ENCODE peak calls at places on chromosomes 3 and 15, in eight cellular contexts. U is AG10803, J is lower lobe of right lung, X is WTC11, Z is glutamatergic neuron, C is IMR-90, D is HCT116, A is OCI-LY7. Q is an unnamed sample.

GRCh38 chr3:23304424-23304823 is 101.3 kb downstream of the UBE2E2 start:
- DNase-seq in Z (no peak), A (no peak), D (no peak), X (no peak), U (peak), C (peak), J (no peak), Q (peak)

GRCh38 chr3:100830931-100831330 is 121.6 kb downstream of the TFG start:
- DNase-seq in Z (no peak), J (no peak), D (no peak), C (no peak), A (no peak), U (no peak), X (no peak), Q (no peak)

GRCh38 chr15:47725924-47726323 is 8.6 kb downstream of the SEMA6D start:
- DNase-seq in Z (no peak), X (no peak), A (no peak), C (no peak), J (no peak), U (no peak), D (no peak), Q (no peak)

GRCh38 chr3:14203521-14204079 is 25.0 kb downstream of the LSM3 start:
- DNase-seq in C (peak), X (peak), J (peak), U (peak), Z (peak), A (peak), D (peak), Q (peak)

GRCh38 chr3:113659121-113659531 is 37.3 kb downstream of the USF3 start:
- DNase-seq in X (no peak), C (no peak), U (no peak), Z (no peak), D (no peak), A (peak), J (no peak), Q (no peak)

GRCh38 chr3:125069452-125069851 is 13.7 kb upstream of the HEG1 start:
- DNase-seq in U (no peak), D (no peak), J (no peak), X (no peak), C (no peak), Z (no peak), A (no peak), Q (no peak)

GRCh38 chr3:19775744-19776143 is 158.3 kb downstream of the EFHB start:
- DNase-seq in J (no peak), D (no peak), X (no peak), U (no peak), C (no peak), Z (no peak), A (no peak), Q (no peak)

GRCh38 chr3:127735767-127736693 is 63.3 kb downstream of the ABTB1 start:
- DNase-seq in J (no peak), X (no peak), A (peak), D (no peak), C (peak), Z (no peak), U (peak), Q (peak)

GRCh38 chr15:51758645-51759044 is 7.2 kb downstream of the TMOD2 start:
- DNase-seq in X (no peak), C (peak), A (no peak), U (peak), D (no peak), J (no peak), Z (no peak), Q (peak)

GRCh38 chr15:78228356-78228996 is 5.9 kb downstream of the ACSBG1 start:
- DNase-seq in D (no peak), Z (no peak), X (no peak), J (no peak), C (no peak), U (no peak), A (no peak), Q (no peak)

GRCh38 chr3:138434875-138435772 is 708 bp downstream of the ESYT3 start:
- DNase-seq in D (no peak), Z (peak), C (no peak), J (no peak), X (peak), A (no peak), U (no peak), Q (no peak)

GRCh38 chr3:147191795-147192385 is 214.5 kb downstream of the ZIC4 start:
- DNase-seq in C (peak), A (peak), U (peak), J (no peak), Z (peak), D (peak), X (peak), Q (peak)

GRCh38 chr3:98679986-98680385 is 83.2 kb upstream of the ST3GAL6 start:
- DNase-seq in C (no peak), X (no peak), Z (no peak), A (no peak), U (no peak), D (no peak), J (no peak), Q (no peak)

GRCh38 chr15:69979269-69979668 is 118.4 kb downstream of the TLE3 start:
- DNase-seq in U (no peak), X (peak), Z (no peak), D (no peak), A (peak), J (no peak), C (peak), Q (no peak)
- TF ChIP-seq CTCF in U (no peak), X (no peak), Z (no peak), D (no peak), A (peak), J (no peak), C (no peak), Q (no peak)

GRCh38 chr3:11619461-11619860 is 24.3 kb downstream of the VGLL4 start:
- DNase-seq in U (no peak), A (no peak), J (no peak), D (no peak), Z (no peak), C (no peak), X (no peak), Q (no peak)

GRCh38 chr3:11619946-11620652 is 23.6 kb downstream of the VGLL4 start:
- DNase-seq in A (no peak), Z (no peak), D (no peak), J (no peak), X (no peak), U (no peak), C (no peak), Q (no peak)

GRCh38 chr3:11616551-11616950 is 27.2 kb downstream of the VGLL4 start:
- DNase-seq in Z (no peak), A (no peak), U (peak), D (no peak), C (no peak), J (no peak), X (no peak), Q (no peak)

GRCh38 chr3:11621077-11621476 is 22.6 kb downstream of the VGLL4 start:
- DNase-seq in A (no peak), Z (no peak), J (no peak), X (no peak), U (no peak), C (no peak), D (no peak), Q (no peak)

DNA sequence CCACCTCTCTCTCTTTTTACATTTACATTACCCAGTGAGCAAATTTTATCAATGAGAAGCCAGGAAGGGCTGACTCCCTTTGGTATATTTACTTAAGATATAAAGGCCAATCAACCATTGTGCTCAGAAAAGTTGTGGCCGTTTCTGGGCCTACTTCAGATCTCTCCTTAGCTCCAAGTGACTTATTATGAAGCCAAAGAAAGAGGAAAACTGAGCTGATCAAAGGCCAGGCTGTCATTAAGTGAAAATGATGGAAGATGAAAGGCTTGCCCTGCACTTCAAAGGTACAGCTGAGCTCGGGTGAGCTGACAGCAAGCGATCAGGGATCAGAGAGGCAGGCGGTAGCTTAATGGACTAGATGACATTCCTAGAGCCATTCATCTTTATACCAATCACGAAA is 24.8 kb downstream of the VGLL4 start:
- DNase-seq in C (no peak), A (no peak), Z (no peak), D (no peak), J (no peak), U (no peak), X (no peak), Q (no peak)
- TF ChIP-seq CTCF in C (no peak), A (no peak), Z (no peak), D (no peak), J (no peak), U (no peak), X (no peak), Q (no peak)

DNA sequence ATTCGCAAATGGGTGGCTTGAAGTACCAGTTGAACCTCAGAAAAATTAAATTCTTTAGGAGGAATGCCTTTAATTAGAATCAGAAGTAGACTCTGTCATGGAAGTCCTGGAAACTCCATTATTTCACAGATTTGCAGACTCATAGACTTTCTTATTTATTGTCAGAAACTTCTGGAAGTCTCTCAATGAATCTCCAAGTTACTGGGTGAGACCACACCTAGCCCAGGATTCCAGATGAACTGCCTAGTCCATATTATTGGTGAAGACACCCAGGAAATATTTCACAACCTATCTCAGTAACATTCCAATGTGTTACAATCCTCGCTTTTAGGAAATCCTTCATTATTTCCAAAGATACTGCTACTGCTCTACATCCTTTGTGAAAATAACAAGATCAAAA is 6.5 kb upstream of the THBS1 start:
- DNase-seq in J (no peak), A (no peak), U (peak), Z (no peak), C (no peak), X (no peak), D (no peak), Q (peak)
- TF ChIP-seq CTCF in J (no peak), A (no peak), U (no peak), Z (no peak), C (no peak), X (no peak), D (no peak), Q (no peak)

DNA sequence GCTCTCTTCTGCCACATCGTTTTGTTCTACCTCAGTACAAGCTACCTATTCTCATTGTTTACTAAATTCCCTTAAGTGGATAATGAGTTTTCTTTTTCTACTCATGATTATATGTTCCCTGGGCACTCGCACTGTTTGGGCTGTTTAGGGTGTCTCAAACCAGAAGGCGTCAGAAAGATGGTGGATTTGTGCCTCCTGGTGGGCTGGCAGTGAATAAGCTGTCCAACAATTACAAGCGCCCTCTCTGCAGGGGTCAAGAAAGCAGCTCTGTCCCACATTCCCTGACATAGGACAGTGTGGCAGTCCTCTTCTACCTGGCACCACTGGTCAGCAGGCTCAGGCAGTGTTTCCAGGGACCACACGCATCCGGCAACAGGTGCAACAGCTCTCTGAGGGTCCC is 173.4 kb upstream of the PPP2R3A start:
- DNase-seq in D (no peak), A (no peak), C (no peak), J (no peak), X (peak), U (no peak), Z (no peak), Q (no peak)
- TF ChIP-seq CTCF in D (no peak), A (no peak), C (no peak), J (no peak), X (no peak), U (no peak), Z (no peak), Q (peak)

GRCh38 chr15:87144775-87145174 is 1065.1 kb downstream of the AGBL1 start:
- DNase-seq in X (no peak), D (no peak), C (peak), U (peak), Z (no peak), A (no peak), J (no peak), Q (peak)

GRCh38 chr15:87145686-87146085 is 1066.0 kb downstream of the AGBL1 start:
- DNase-seq in J (no peak), A (no peak), X (no peak), D (no peak), Z (no peak), U (no peak), C (no peak), Q (no peak)

GRCh38 chr15:87142096-87142495 is 1062.4 kb downstream of the AGBL1 start:
- DNase-seq in D (no peak), Z (no peak), C (no peak), A (no peak), U (peak), J (no peak), X (no peak), Q (peak)
- TF ChIP-seq CTCF in D (no peak), Z (no peak), C (no peak), A (no peak), U (no peak), J (no peak), X (no peak), Q (no peak)

DNA sequence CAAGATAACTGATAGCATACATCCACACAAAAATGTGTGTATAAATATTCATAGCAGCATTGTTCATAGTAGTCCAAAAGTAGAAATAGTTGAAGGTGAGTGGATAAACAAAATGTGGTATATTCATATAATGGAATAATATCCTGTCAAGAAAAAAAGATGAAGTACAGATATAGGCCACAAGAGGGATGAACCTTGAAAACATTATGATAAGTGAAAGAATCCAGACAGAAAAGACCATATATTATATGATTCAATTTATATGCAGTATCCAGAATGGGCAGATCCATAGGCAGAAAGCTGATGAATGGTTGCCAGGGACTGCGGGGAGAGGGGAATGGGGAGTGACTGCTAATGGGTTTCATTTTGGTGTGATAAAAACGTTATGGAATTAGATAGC is 54.3 kb upstream of the TNIK start:
- DNase-seq in A (no peak), J (no peak), X (no peak), C (no peak), Z (no peak), U (no peak), D (peak), Q (no peak)
- TF ChIP-seq CTCF in A (peak), J (no peak), X (no peak), C (peak), Z (peak), U (peak), D (peak), Q (peak)

GRCh38 chr3:174465177-174465576 is 394.0 kb upstream of the NAALADL2 start:
- DNase-seq in D (no peak), C (no peak), J (no peak), A (no peak), X (no peak), U (no peak), Z (no peak), Q (no peak)

GRCh38 chr3:174457758-174458157 is 401.4 kb upstream of the NAALADL2 start:
- DNase-seq in X (no peak), Z (no peak), C (no peak), U (no peak), J (no peak), D (no peak), A (no peak), Q (no peak)

GRCh38 chr3:174466471-174467054 is 392.6 kb upstream of the NAALADL2 start:
- DNase-seq in J (no peak), D (no peak), U (no peak), X (no peak), A (no peak), C (peak), Z (no peak), Q (no peak)

GRCh38 chr3:174462908-174463307 is 396.2 kb upstream of the NAALADL2 start:
- DNase-seq in Z (no peak), U (no peak), D (no peak), A (no peak), C (peak), X (no peak), J (no peak), Q (no peak)
- TF ChIP-seq CTCF in Z (no peak), U (no peak), D (no peak), A (no peak), C (no peak), X (no peak), J (no peak), Q (no peak)